ENCODE peak calls at places on chromosomes 5 and 9, in six cellular contexts. One of them, this sample, is unnamed.

GRCh38 chr5:175478008-175478383 is 364 bp upstream of the SFXN1 start:
- DNase-seq in tibial artery: no peak
- DNase-seq in body of pancreas: no peak
- DNase-seq in IMR-90: no peak
- DNase-seq in CD8-positive, alpha-beta memory T cell: no peak
- DNase-seq in A549: no peak
- DNase-seq in this sample: no peak

GRCh38 chr5:109876941-109877669 is 187.4 kb downstream of the MAN2A1 start:
- DNase-seq in tibial artery: no peak
- DNase-seq in body of pancreas: no peak
- DNase-seq in IMR-90: peak
- DNase-seq in CD8-positive, alpha-beta memory T cell: no peak
- DNase-seq in A549: no peak
- DNase-seq in this sample: no peak

GRCh38 chr9:13970018-13970417 is 343.9 kb downstream of the NFIB start:
- DNase-seq in tibial artery: no peak
- DNase-seq in body of pancreas: no peak
- DNase-seq in IMR-90: no peak
- DNase-seq in CD8-positive, alpha-beta memory T cell: no peak
- DNase-seq in A549: no peak
- DNase-seq in this sample: no peak

GRCh38 chr5:80925940-80926339 is 34.2 kb upstream of the RASGRF2 start:
- DNase-seq in tibial artery: no peak
- DNase-seq in body of pancreas: no peak
- DNase-seq in IMR-90: no peak
- DNase-seq in CD8-positive, alpha-beta memory T cell: no peak
- DNase-seq in A549: no peak
- DNase-seq in this sample: no peak

GRCh38 chr9:91198405-91198804 is 163.3 kb downstream of the AUH start:
- DNase-seq in tibial artery: no peak
- DNase-seq in body of pancreas: no peak
- DNase-seq in IMR-90: no peak
- DNase-seq in CD8-positive, alpha-beta memory T cell: no peak
- DNase-seq in A549: no peak
- DNase-seq in this sample: no peak

GRCh38 chr5:50969207-50970145 is 303.0 kb downstream of the PARP8 start:
- DNase-seq in tibial artery: no peak
- DNase-seq in body of pancreas: peak
- DNase-seq in IMR-90: no peak
- DNase-seq in CD8-positive, alpha-beta memory T cell: no peak
- DNase-seq in A549: no peak
- DNase-seq in this sample: no peak

GRCh38 chr5:158203256-158203655 is 344.3 kb upstream of the CLINT1 start:
- DNase-seq in tibial artery: no peak
- DNase-seq in body of pancreas: no peak
- DNase-seq in IMR-90: no peak
- DNase-seq in CD8-positive, alpha-beta memory T cell: no peak
- DNase-seq in A549: no peak
- DNase-seq in this sample: no peak

GRCh38 chr9:126700903-126701819 is 87.4 kb downstream of the LMX1B start:
- DNase-seq in tibial artery: peak
- DNase-seq in body of pancreas: no peak
- DNase-seq in IMR-90: no peak
- DNase-seq in CD8-positive, alpha-beta memory T cell: no peak
- DNase-seq in A549: no peak
- DNase-seq in this sample: no peak

GRCh38 chr5:13244151-13244550 is 700.3 kb downstream of the DNAH5 start:
- DNase-seq in tibial artery: no peak
- DNase-seq in body of pancreas: no peak
- DNase-seq in IMR-90: no peak
- DNase-seq in CD8-positive, alpha-beta memory T cell: no peak
- DNase-seq in A549: no peak
- DNase-seq in this sample: no peak

GRCh38 chr5:32249668-32250067 is 63.1 kb downstream of the MTMR12 start:
- DNase-seq in tibial artery: no peak
- DNase-seq in body of pancreas: peak
- DNase-seq in IMR-90: no peak
- DNase-seq in CD8-positive, alpha-beta memory T cell: no peak
- DNase-seq in A549: no peak
- DNase-seq in this sample: no peak

GRCh38 chr9:15222313-15222712 is 84.7 kb downstream of the TTC39B start:
- DNase-seq in tibial artery: no peak
- DNase-seq in body of pancreas: no peak
- DNase-seq in IMR-90: no peak
- DNase-seq in CD8-positive, alpha-beta memory T cell: no peak
- DNase-seq in A549: no peak
- DNase-seq in this sample: no peak

GRCh38 chr9:34547960-34548603 is 25.3 kb upstream of the ENHO start:
- DNase-seq in tibial artery: peak
- DNase-seq in body of pancreas: peak
- DNase-seq in IMR-90: peak
- DNase-seq in CD8-positive, alpha-beta memory T cell: no peak
- DNase-seq in A549: peak
- DNase-seq in this sample: peak

GRCh38 chr9:91541744-91542143 is 118.1 kb upstream of the NFIL3 start:
- DNase-seq in tibial artery: no peak
- DNase-seq in body of pancreas: no peak
- DNase-seq in IMR-90: peak
- DNase-seq in CD8-positive, alpha-beta memory T cell: no peak
- DNase-seq in A549: no peak
- DNase-seq in this sample: no peak

GRCh38 chr5:19771174-19771835 is 216.7 kb downstream of the CDH18 start:
- DNase-seq in tibial artery: no peak
- DNase-seq in body of pancreas: no peak
- DNase-seq in IMR-90: peak
- DNase-seq in CD8-positive, alpha-beta memory T cell: no peak
- DNase-seq in A549: no peak
- DNase-seq in this sample: no peak

GRCh38 chr9:126704157-126704941 is 90.6 kb downstream of the LMX1B start:
- DNase-seq in tibial artery: peak
- DNase-seq in body of pancreas: no peak
- DNase-seq in IMR-90: peak
- DNase-seq in CD8-positive, alpha-beta memory T cell: no peak
- DNase-seq in A549: peak
- DNase-seq in this sample: no peak

GRCh38 chr9:93126151-93126781 is 7.8 kb downstream of the NINJ1 start:
- DNase-seq in tibial artery: peak
- DNase-seq in body of pancreas: no peak
- DNase-seq in IMR-90: no peak
- DNase-seq in CD8-positive, alpha-beta memory T cell: peak
- DNase-seq in A549: no peak
- DNase-seq in this sample: no peak

GRCh38 chr5:128196791-128197190 is 113.2 kb downstream of the SLC12A2 start:
- DNase-seq in tibial artery: no peak
- DNase-seq in body of pancreas: no peak
- DNase-seq in IMR-90: peak
- DNase-seq in CD8-positive, alpha-beta memory T cell: no peak
- DNase-seq in A549: no peak
- DNase-seq in this sample: no peak

GRCh38 chr5:38433160-38433861 is 123.1 kb downstream of the LIFR start:
- DNase-seq in tibial artery: no peak
- DNase-seq in body of pancreas: peak
- DNase-seq in IMR-90: peak
- DNase-seq in CD8-positive, alpha-beta memory T cell: no peak
- DNase-seq in A549: no peak
- DNase-seq in this sample: no peak

GRCh38 chr9:135526730-135527571 is 5.7 kb downstream of the LCN1 start:
- DNase-seq in tibial artery: peak
- DNase-seq in body of pancreas: no peak
- DNase-seq in IMR-90: no peak
- DNase-seq in CD8-positive, alpha-beta memory T cell: no peak
- DNase-seq in A549: peak
- DNase-seq in this sample: no peak

GRCh38 chr5:179241764-179242370 is 103.4 kb downstream of the ADAMTS2 start:
- DNase-seq in tibial artery: peak
- DNase-seq in body of pancreas: no peak
- DNase-seq in IMR-90: no peak
- DNase-seq in CD8-positive, alpha-beta memory T cell: no peak
- DNase-seq in A549: no peak
- DNase-seq in this sample: no peak

GRCh38 chr5:172678902-172679301 is 37.8 kb downstream of the NEURL1B start:
- DNase-seq in tibial artery: peak
- DNase-seq in body of pancreas: no peak
- DNase-seq in IMR-90: no peak
- DNase-seq in CD8-positive, alpha-beta memory T cell: no peak
- DNase-seq in A549: no peak
- DNase-seq in this sample: no peak

GRCh38 chr5:103461223-103461622 is 101.4 kb downstream of the NUDT12 start:
- DNase-seq in tibial artery: no peak
- DNase-seq in body of pancreas: no peak
- DNase-seq in IMR-90: peak
- DNase-seq in CD8-positive, alpha-beta memory T cell: no peak
- DNase-seq in A549: no peak
- DNase-seq in this sample: no peak

GRCh38 chr9:18463991-18464390 is 10.0 kb upstream of the ADAMTSL1 start:
- DNase-seq in tibial artery: no peak
- DNase-seq in body of pancreas: no peak
- DNase-seq in IMR-90: peak
- DNase-seq in CD8-positive, alpha-beta memory T cell: no peak
- DNase-seq in A549: no peak
- DNase-seq in this sample: no peak

GRCh38 chr5:135031146-135031812 is 2.7 kb downstream of the PITX1 start:
- DNase-seq in tibial artery: no peak
- DNase-seq in body of pancreas: no peak
- DNase-seq in IMR-90: peak
- DNase-seq in CD8-positive, alpha-beta memory T cell: no peak
- DNase-seq in A549: no peak
- DNase-seq in this sample: no peak

GRCh38 chr5:55154893-55155292 is 5.1 kb upstream of the GPX8 start:
- DNase-seq in tibial artery: no peak
- DNase-seq in body of pancreas: no peak
- DNase-seq in IMR-90: peak
- DNase-seq in CD8-positive, alpha-beta memory T cell: no peak
- DNase-seq in A549: no peak
- DNase-seq in this sample: no peak

GRCh38 chr9:130872912-130873503 is 23.6 kb downstream of the QRFP start:
- DNase-seq in tibial artery: peak
- DNase-seq in body of pancreas: peak
- DNase-seq in IMR-90: no peak
- DNase-seq in CD8-positive, alpha-beta memory T cell: no peak
- DNase-seq in A549: no peak
- DNase-seq in this sample: no peak

GRCh38 chr9:137014776-137015539 is 13.1 kb downstream of the ABCA2 start:
- DNase-seq in tibial artery: no peak
- DNase-seq in body of pancreas: no peak
- DNase-seq in IMR-90: no peak
- DNase-seq in CD8-positive, alpha-beta memory T cell: no peak
- DNase-seq in A549: no peak
- DNase-seq in this sample: no peak

GRCh38 chr5:87944553-87945320 is 323.9 kb downstream of the TMEM161B start:
- DNase-seq in tibial artery: no peak
- DNase-seq in body of pancreas: no peak
- DNase-seq in IMR-90: no peak
- DNase-seq in CD8-positive, alpha-beta memory T cell: no peak
- DNase-seq in A549: no peak
- DNase-seq in this sample: peak

GRCh38 chr9:82475584-82476328 is 487.2 kb downstream of the SPATA31D1 start:
- DNase-seq in tibial artery: no peak
- DNase-seq in body of pancreas: no peak
- DNase-seq in IMR-90: no peak
- DNase-seq in CD8-positive, alpha-beta memory T cell: no peak
- DNase-seq in A549: no peak
- DNase-seq in this sample: no peak

DNA sequence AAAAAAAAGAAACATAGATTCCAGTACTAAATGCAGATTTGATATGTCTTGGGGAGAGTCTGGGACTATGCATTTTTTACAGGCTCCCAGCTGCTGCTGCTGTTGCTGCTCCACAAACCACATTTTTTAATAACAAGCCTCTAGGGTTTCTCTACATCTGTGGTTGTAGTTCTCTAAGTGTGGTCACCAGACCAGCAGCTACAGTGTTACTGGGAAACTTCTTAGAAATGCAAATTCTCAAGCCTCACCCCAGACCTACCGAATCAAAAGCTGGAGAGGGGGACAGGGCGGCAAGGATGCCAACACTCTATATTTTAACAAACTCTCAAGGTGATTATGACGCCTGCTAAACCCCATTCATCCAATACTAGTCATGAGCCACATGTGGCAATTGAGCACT is 293.4 kb upstream of the PTGER4 start:
- DNase-seq in tibial artery: no peak
- DNase-seq in body of pancreas: peak
- DNase-seq in IMR-90: peak
- DNase-seq in CD8-positive, alpha-beta memory T cell: peak
- DNase-seq in A549: no peak
- DNase-seq in this sample: no peak
- H3K27ac ChIP-seq in tibial artery: no peak
- H3K27ac ChIP-seq in body of pancreas: no peak
- H3K27ac ChIP-seq in IMR-90: no peak
- H3K27ac ChIP-seq in CD8-positive, alpha-beta memory T cell: no peak
- H3K27ac ChIP-seq in A549: no peak
- H3K27ac ChIP-seq in this sample: no peak

DNA sequence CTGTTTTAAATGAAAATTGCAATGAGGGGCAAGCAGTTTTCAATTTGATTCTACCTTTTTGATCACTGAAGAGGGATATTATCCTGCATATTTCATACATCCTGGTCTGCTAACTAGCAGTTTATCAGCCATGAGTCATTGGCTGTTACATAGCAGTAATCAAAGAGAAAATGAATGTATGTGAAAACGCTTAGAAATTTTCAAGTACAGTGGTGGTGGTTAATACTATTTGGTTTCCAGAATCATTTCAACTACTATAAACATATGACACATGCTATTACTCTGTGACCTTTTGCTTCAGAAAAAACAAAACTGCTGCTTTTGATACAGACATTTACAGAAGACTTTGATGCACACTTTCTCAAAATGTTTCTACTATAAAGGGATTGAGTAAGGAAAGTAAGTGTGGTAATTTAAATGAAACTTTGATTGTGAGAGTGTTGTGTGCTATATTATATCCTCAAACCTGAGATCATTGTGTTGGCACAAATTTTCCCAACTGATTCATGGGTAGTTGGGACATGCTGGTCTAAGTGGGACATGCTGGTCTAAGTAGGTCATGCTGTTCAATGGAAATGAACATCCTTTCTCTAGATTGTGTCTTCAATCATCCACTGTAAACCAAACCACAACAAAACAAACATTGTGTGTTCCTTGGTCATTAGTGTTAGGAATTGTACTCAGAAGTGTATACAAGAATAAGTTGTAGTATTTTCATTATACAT is 5.1 kb downstream of the RNF14 start:
- DNase-seq in tibial artery: no peak
- DNase-seq in body of pancreas: no peak
- DNase-seq in IMR-90: peak
- DNase-seq in CD8-positive, alpha-beta memory T cell: no peak
- DNase-seq in A549: no peak
- DNase-seq in this sample: no peak
- H3K27ac ChIP-seq in tibial artery: no peak
- H3K27ac ChIP-seq in body of pancreas: no peak
- H3K27ac ChIP-seq in IMR-90: no peak
- H3K27ac ChIP-seq in CD8-positive, alpha-beta memory T cell: no peak
- H3K27ac ChIP-seq in A549: no peak
- H3K27ac ChIP-seq in this sample: no peak

GRCh38 chr5:141778211-141778610 is 96.2 kb upstream of the ARAP3 start:
- DNase-seq in tibial artery: no peak
- DNase-seq in body of pancreas: no peak
- DNase-seq in IMR-90: peak
- DNase-seq in CD8-positive, alpha-beta memory T cell: no peak
- DNase-seq in A549: no peak
- DNase-seq in this sample: no peak
- H3K27ac ChIP-seq in tibial artery: no peak
- H3K27ac ChIP-seq in body of pancreas: no peak
- H3K27ac ChIP-seq in IMR-90: no peak
- H3K27ac ChIP-seq in CD8-positive, alpha-beta memory T cell: no peak
- H3K27ac ChIP-seq in A549: no peak
- H3K27ac ChIP-seq in this sample: no peak

GRCh38 chr5:98989723-98990122 is 60.9 kb upstream of the CHD1 start:
- DNase-seq in tibial artery: no peak
- DNase-seq in body of pancreas: peak
- DNase-seq in IMR-90: no peak
- DNase-seq in CD8-positive, alpha-beta memory T cell: no peak
- DNase-seq in A549: no peak
- DNase-seq in this sample: no peak
- H3K27ac ChIP-seq in tibial artery: no peak
- H3K27ac ChIP-seq in body of pancreas: no peak
- H3K27ac ChIP-seq in IMR-90: no peak
- H3K27ac ChIP-seq in CD8-positive, alpha-beta memory T cell: no peak
- H3K27ac ChIP-seq in A549: no peak
- H3K27ac ChIP-seq in this sample: no peak

This sample was measured in substantia nigra.